ENCODE peak calls at places on chromosome 3, in eight cellular contexts. One of them, this sample, is unnamed.

GRCh38 chr3:157311633-157312365 is 124.9 kb upstream of the PTX3 start:
- DNase-seq in PC-9: no peak
- DNase-seq in sigmoid colon: no peak
- DNase-seq in GM23248: peak; percentile 88
- DNase-seq in CD8-positive, alpha-beta T cell: no peak
- DNase-seq in naive thymus-derived CD4-positive, alpha-beta T cell: no peak
- DNase-seq in heart right ventricle: no peak
- DNase-seq in transverse colon: no peak
- DNase-seq in this sample: no peak

GRCh38 chr3:126968328-126968994 is 14.5 kb upstream of the PLXNA1 start:
- DNase-seq in GM23248: no peak
- DNase-seq in heart right ventricle: no peak
- DNase-seq in transverse colon: no peak
- DNase-seq in sigmoid colon: no peak
- DNase-seq in naive thymus-derived CD4-positive, alpha-beta T cell: no peak
- DNase-seq in CD8-positive, alpha-beta T cell: no peak
- DNase-seq in PC-9: no peak
- DNase-seq in this sample: no peak

GRCh38 chr3:14767706-14768105 is 51.1 kb upstream of the FGD5 start:
- DNase-seq in naive thymus-derived CD4-positive, alpha-beta T cell: no peak
- DNase-seq in sigmoid colon: no peak
- DNase-seq in PC-9: no peak
- DNase-seq in CD8-positive, alpha-beta T cell: no peak
- DNase-seq in transverse colon: no peak
- DNase-seq in heart right ventricle: no peak
- DNase-seq in GM23248: no peak
- DNase-seq in this sample: no peak

GRCh38 chr3:48564022-48564421 is 441 bp upstream of the UCN2 start:
- DNase-seq in naive thymus-derived CD4-positive, alpha-beta T cell: no peak
- DNase-seq in transverse colon: peak; percentile 37
- DNase-seq in heart right ventricle: peak; percentile 32
- DNase-seq in GM23248: peak; percentile 90
- DNase-seq in sigmoid colon: peak; percentile 76
- DNase-seq in CD8-positive, alpha-beta T cell: peak; percentile 33
- DNase-seq in PC-9: peak; percentile 63
- DNase-seq in this sample: peak; percentile 77

GRCh38 chr3:107600784-107601183 is 78.0 kb downstream of the BBX start:
- DNase-seq in heart right ventricle: no peak
- DNase-seq in transverse colon: no peak
- DNase-seq in PC-9: no peak
- DNase-seq in naive thymus-derived CD4-positive, alpha-beta T cell: no peak
- DNase-seq in sigmoid colon: no peak
- DNase-seq in GM23248: peak; percentile 33
- DNase-seq in CD8-positive, alpha-beta T cell: no peak
- DNase-seq in this sample: no peak

GRCh38 chr3:12957334-12957733 is 115.9 kb downstream of the IQSEC1 start:
- DNase-seq in naive thymus-derived CD4-positive, alpha-beta T cell: no peak
- DNase-seq in PC-9: no peak
- DNase-seq in transverse colon: no peak
- DNase-seq in CD8-positive, alpha-beta T cell: no peak
- DNase-seq in GM23248: no peak
- DNase-seq in heart right ventricle: no peak
- DNase-seq in sigmoid colon: no peak
- DNase-seq in this sample: peak; percentile 72

GRCh38 chr3:138023754-138024153 is 13.8 kb downstream of the CLDN18 start:
- DNase-seq in heart right ventricle: no peak
- DNase-seq in naive thymus-derived CD4-positive, alpha-beta T cell: no peak
- DNase-seq in PC-9: no peak
- DNase-seq in sigmoid colon: no peak
- DNase-seq in transverse colon: no peak
- DNase-seq in CD8-positive, alpha-beta T cell: no peak
- DNase-seq in GM23248: no peak
- DNase-seq in this sample: no peak

GRCh38 chr3:38138347-38139190 is at the start of gene MYD88:
- DNase-seq in transverse colon: peak; percentile 92
- DNase-seq in CD8-positive, alpha-beta T cell: peak; percentile 85
- DNase-seq in naive thymus-derived CD4-positive, alpha-beta T cell: peak; percentile 78
- DNase-seq in sigmoid colon: peak; percentile 92
- DNase-seq in PC-9: peak; percentile 70
- DNase-seq in GM23248: peak; percentile 86
- DNase-seq in heart right ventricle: peak; percentile 84
- DNase-seq in this sample: peak; percentile 95

GRCh38 chr3:23430781-23431423 is 227.8 kb downstream of the UBE2E2 start:
- DNase-seq in PC-9: no peak
- DNase-seq in sigmoid colon: no peak
- DNase-seq in CD8-positive, alpha-beta T cell: no peak
- DNase-seq in heart right ventricle: no peak
- DNase-seq in naive thymus-derived CD4-positive, alpha-beta T cell: no peak
- DNase-seq in GM23248: peak; percentile 6
- DNase-seq in transverse colon: no peak
- DNase-seq in this sample: no peak

GRCh38 chr3:55481918-55482495 is 5.1 kb downstream of the WNT5A start:
- DNase-seq in heart right ventricle: no peak
- DNase-seq in sigmoid colon: no peak
- DNase-seq in transverse colon: no peak
- DNase-seq in GM23248: peak; percentile 73
- DNase-seq in PC-9: no peak
- DNase-seq in naive thymus-derived CD4-positive, alpha-beta T cell: no peak
- DNase-seq in CD8-positive, alpha-beta T cell: no peak
- DNase-seq in this sample: no peak

GRCh38 chr3:30611613-30612421 is 5.4 kb downstream of the TGFBR2 start:
- DNase-seq in heart right ventricle: no peak
- DNase-seq in sigmoid colon: no peak
- DNase-seq in transverse colon: no peak
- DNase-seq in naive thymus-derived CD4-positive, alpha-beta T cell: no peak
- DNase-seq in GM23248: peak; percentile 70
- DNase-seq in PC-9: no peak
- DNase-seq in CD8-positive, alpha-beta T cell: no peak
- DNase-seq in this sample: no peak

DNA sequence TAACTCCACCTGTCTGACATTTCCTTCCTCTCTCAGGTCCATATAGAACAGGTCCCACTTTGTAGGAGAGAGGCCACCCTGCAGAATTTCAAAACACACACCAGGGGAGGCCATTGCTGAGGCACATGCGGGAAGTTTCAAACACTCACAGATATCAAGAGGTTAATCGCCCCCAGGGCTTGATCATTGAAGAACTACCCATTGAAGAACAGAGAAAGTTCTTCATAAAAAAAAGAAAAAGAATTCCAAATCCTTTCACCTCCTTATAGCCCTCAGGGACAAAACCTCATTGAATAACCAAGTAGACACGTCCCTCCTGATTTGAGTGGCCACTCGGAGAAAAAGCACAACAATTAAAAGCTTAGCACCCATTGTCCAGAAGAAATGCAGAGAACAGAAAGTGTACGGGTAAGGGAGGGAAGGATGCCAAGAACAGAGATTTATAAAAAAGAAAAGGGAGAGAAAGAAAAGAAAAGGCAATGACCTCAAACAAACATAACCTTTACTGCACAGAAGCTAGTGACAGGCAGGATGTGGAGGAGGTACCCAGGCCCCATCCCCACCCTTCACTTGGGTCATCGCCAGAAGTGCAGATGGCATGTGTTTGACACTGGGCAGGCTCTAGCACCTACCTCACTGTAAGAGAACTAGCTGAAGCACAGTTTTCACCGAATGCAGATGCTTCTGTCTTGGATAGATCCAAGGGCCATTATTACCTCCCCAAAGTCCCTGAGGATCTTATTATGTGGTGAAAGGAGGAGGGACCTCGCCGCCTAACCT is 112.3 kb upstream of the HES1 start:
- DNase-seq in sigmoid colon: no peak
- DNase-seq in naive thymus-derived CD4-positive, alpha-beta T cell: peak; percentile 7
- DNase-seq in CD8-positive, alpha-beta T cell: no peak
- DNase-seq in heart right ventricle: no peak
- DNase-seq in transverse colon: no peak
- DNase-seq in GM23248: no peak
- DNase-seq in PC-9: peak; percentile 31
- DNase-seq in this sample: no peak
- H3K27ac ChIP-seq in sigmoid colon: no peak overlapping the region
- H3K27ac ChIP-seq in naive thymus-derived CD4-positive, alpha-beta T cell: no peak overlapping the region
- H3K27ac ChIP-seq in CD8-positive, alpha-beta T cell: no peak overlapping the region
- H3K27ac ChIP-seq in heart right ventricle: no peak overlapping the region
- H3K27ac ChIP-seq in transverse colon: no peak overlapping the region
- H3K27ac ChIP-seq in GM23248: no peak overlapping the region
- H3K27ac ChIP-seq in PC-9: no peak overlapping the region
- H3K27ac ChIP-seq in this sample: no peak overlapping the region

DNA sequence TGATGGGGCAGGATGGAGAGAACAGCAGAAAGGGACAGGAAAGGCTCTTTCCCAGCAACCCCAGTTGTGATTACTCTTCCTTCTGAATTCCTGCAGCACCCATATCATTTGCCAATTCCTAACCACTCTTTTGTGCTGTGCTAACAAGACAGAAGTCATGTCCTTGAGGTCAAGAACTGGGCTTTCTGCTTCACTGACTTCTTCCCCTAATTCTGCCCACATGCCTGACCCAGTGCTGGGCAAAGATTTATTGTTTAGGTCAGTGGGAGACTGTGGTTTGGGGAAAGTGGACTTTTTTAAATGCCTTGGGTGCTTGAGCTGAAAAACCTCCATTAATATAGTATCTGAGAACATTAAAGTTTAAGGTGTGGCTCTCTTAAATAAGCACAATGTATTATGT is 4.2 kb upstream of the EFCAB12 start:
- DNase-seq in naive thymus-derived CD4-positive, alpha-beta T cell: no peak
- DNase-seq in sigmoid colon: no peak
- DNase-seq in PC-9: no peak
- DNase-seq in heart right ventricle: no peak
- DNase-seq in transverse colon: no peak
- DNase-seq in GM23248: no peak
- DNase-seq in CD8-positive, alpha-beta T cell: no peak
- DNase-seq in this sample: no peak
- H3K4me1 ChIP-seq in naive thymus-derived CD4-positive, alpha-beta T cell: no peaks in the 10 kb centered on the region
- H3K4me1 ChIP-seq in sigmoid colon: peaks cover 9% of the 10 kb centered on the region
- H3K4me1 ChIP-seq in PC-9: peaks cover 14% of the 10 kb centered on the region
- H3K4me1 ChIP-seq in heart right ventricle: peaks cover 41% of the 10 kb centered on the region
- H3K4me1 ChIP-seq in transverse colon: peaks cover 3% of the 10 kb centered on the region
- H3K4me1 ChIP-seq in GM23248: peaks cover 28% of the 10 kb centered on the region
- H3K4me1 ChIP-seq in CD8-positive, alpha-beta T cell: peaks cover 16% of the 10 kb centered on the region
- H3K4me1 ChIP-seq in this sample: peaks cover under 1% of the 10 kb centered on the region

GRCh38 chr3:26236991-26237682 is 385.4 kb upstream of the LRRC3B start:
- DNase-seq in naive thymus-derived CD4-positive, alpha-beta T cell: no peak
- DNase-seq in sigmoid colon: no peak
- DNase-seq in GM23248: no peak
- DNase-seq in transverse colon: no peak
- DNase-seq in heart right ventricle: no peak
- DNase-seq in PC-9: no peak
- DNase-seq in CD8-positive, alpha-beta T cell: no peak
- DNase-seq in this sample: no peak
- H3K9me3 ChIP-seq in naive thymus-derived CD4-positive, alpha-beta T cell: no peaks in the 10 kb centered on the region
- H3K9me3 ChIP-seq in sigmoid colon: no peaks in the 10 kb centered on the region
- H3K9me3 ChIP-seq in GM23248: no peaks in the 10 kb centered on the region
- H3K9me3 ChIP-seq in transverse colon: no peaks in the 10 kb centered on the region
- H3K9me3 ChIP-seq in heart right ventricle: no peaks in the 10 kb centered on the region
- H3K9me3 ChIP-seq in PC-9: no peaks in the 10 kb centered on the region
- H3K9me3 ChIP-seq in CD8-positive, alpha-beta T cell: no peaks in the 10 kb centered on the region
- H3K9me3 ChIP-seq in this sample: no peaks in the 10 kb centered on the region

DNA sequence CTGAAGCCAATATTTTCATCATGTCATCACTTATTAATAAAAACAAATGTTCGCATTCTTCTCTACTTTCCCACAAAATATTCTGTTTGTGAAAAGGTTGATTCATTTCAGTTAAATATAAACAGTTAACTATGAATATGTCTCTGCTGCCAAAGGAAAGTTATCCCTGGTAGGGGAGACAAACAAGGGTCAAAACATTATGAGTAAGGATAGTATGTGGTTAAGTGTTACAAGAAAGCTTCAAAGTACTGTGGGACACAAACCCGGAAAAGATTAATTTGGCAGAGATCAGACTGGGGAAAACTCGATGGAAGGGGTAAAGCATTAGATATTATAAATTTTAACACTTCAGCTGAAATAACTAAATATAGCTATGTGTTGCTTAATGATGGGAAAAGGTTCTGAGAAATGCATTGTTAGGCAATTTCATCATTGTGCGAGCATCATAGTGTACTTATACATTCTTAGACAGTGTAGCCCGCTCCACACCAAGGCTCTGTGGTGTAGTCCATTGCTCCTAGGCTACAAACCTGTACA is 436.5 kb upstream of the TBL1XR1 start:
- DNase-seq in CD8-positive, alpha-beta T cell: no peak
- DNase-seq in GM23248: peak; percentile 50
- DNase-seq in heart right ventricle: no peak
- DNase-seq in naive thymus-derived CD4-positive, alpha-beta T cell: no peak
- DNase-seq in sigmoid colon: no peak
- DNase-seq in transverse colon: no peak
- DNase-seq in PC-9: no peak
- DNase-seq in this sample: no peak
- H3K27ac ChIP-seq in CD8-positive, alpha-beta T cell: no peak overlapping the region
- H3K27ac ChIP-seq in GM23248: no peak overlapping the region
- H3K27ac ChIP-seq in heart right ventricle: no peak overlapping the region
- H3K27ac ChIP-seq in naive thymus-derived CD4-positive, alpha-beta T cell: no peak overlapping the region
- H3K27ac ChIP-seq in sigmoid colon: no peak overlapping the region
- H3K27ac ChIP-seq in transverse colon: no peak overlapping the region
- H3K27ac ChIP-seq in PC-9: no peak overlapping the region
- H3K27ac ChIP-seq in this sample: no peak overlapping the region

This sample was measured in right cardiac atrium.